ENCODE peak calls at places on chromosomes 12 and 14, in eight cellular contexts. A is suprapubic skin; X is CD4-positive, alpha-beta memory T cell; V is IMR-90; Y is testis; K is tibial artery; C is RWPE1; Z is effector memory CD4-positive, alpha-beta T cell. L is an unnamed sample.

GRCh38 chr12:46507766-46508165 is 135.2 kb upstream of the SLC38A2 start:
- DNase-seq in V (no peak), Z (no peak), C (no peak), Y (no peak), A (no peak), K (no peak), X (no peak), L (no peak)

GRCh38 chr12:4238577-4238976 is 35.0 kb upstream of the CCND2 start:
- DNase-seq in C (no peak), K (no peak), Z (no peak), Y (no peak), A (no peak), V (no peak), X (no peak), L (no peak)

GRCh38 chr12:88693837-88694445 is 113.7 kb upstream of the KITLG start:
- DNase-seq in X (no peak), A (no peak), K (no peak), Z (no peak), C (no peak), V (peak; percentile 65), Y (no peak), L (no peak)

GRCh38 chr12:70418101-70418500 is 52.0 kb downstream of the KCNMB4 start:
- DNase-seq in Y (no peak), K (no peak), C (no peak), Z (no peak), V (no peak), X (no peak), A (no peak), L (no peak)

GRCh38 chr12:49987620-49988303 is 15.0 kb downstream of the AQP6 start:
- DNase-seq in Z (no peak), A (no peak), X (no peak), V (no peak), C (no peak), K (no peak), Y (no peak), L (no peak)

GRCh38 chr14:36996133-36996856 is 176.1 kb downstream of the SLC25A21 start:
- DNase-seq in A (no peak), Z (no peak), C (peak; percentile 58), Y (peak; percentile 31), K (no peak), X (no peak), V (peak; percentile 68), L (no peak)

GRCh38 chr12:75944097-75944904 is 87.3 kb downstream of the PHLDA1 start:
- DNase-seq in A (no peak), Z (no peak), X (peak; percentile 15), Y (no peak), C (peak; percentile 61), K (no peak), V (peak; percentile 95), L (peak; percentile 63)

GRCh38 chr12:1888923-1889322 is 29.5 kb downstream of the CACNA2D4 start:
- DNase-seq in Y (no peak), C (no peak), V (no peak), Z (no peak), A (no peak), X (no peak), K (no peak), L (no peak)

GRCh38 chr12:12476836-12477531 is 85.7 kb downstream of the DUSP16 start:
- DNase-seq in X (no peak), Y (no peak), C (no peak), Z (no peak), A (no peak), K (no peak), V (no peak), L (no peak)

GRCh38 chr12:89135976-89136634 is 216.2 kb downstream of the DUSP6 start:
- DNase-seq in K (no peak), Y (no peak), V (peak; percentile 70), X (no peak), Z (no peak), A (no peak), C (peak; percentile 67), L (no peak)

GRCh38 chr12:6222009-6222702 is 22.0 kb downstream of the CD9 start:
- DNase-seq in V (no peak), X (no peak), K (no peak), Y (no peak), Z (no peak), A (no peak), C (no peak), L (no peak)

GRCh38 chr14:70563417-70563816 is 28.6 kb upstream of the ADAM20 start:
- DNase-seq in C (no peak), Y (no peak), V (no peak), X (no peak), K (no peak), Z (no peak), A (no peak), L (no peak)

GRCh38 chr14:101060171-101060601 is 156.7 kb upstream of the RTL1 start:
- DNase-seq in A (peak; percentile 24), Y (no peak), Z (no peak), C (no peak), K (no peak), V (no peak), X (no peak), L (no peak)

GRCh38 chr14:69378274-69378673 is 19.8 kb downstream of the ERH start:
- DNase-seq in C (no peak), X (no peak), K (no peak), Z (no peak), Y (no peak), V (no peak), A (no peak), L (no peak)

GRCh38 chr12:76144253-76144564 is 59.7 kb upstream of the NAP1L1 start:
- DNase-seq in K (peak; percentile 29), Z (no peak), C (no peak), A (no peak), X (peak; percentile 43), V (peak; percentile 36), Y (peak; percentile 28), L (no peak)

GRCh38 chr12:59046763-59047534 is 126.6 kb upstream of the LRIG3 start:
- DNase-seq in K (no peak), X (no peak), C (peak; percentile 51), Z (no peak), Y (no peak), A (no peak), V (no peak), L (no peak)

GRCh38 chr14:22476005-22476751 is 112.8 kb downstream of the DAD1 start:
- DNase-seq in X (no peak), Z (no peak), Y (no peak), K (no peak), A (no peak), V (no peak), C (no peak), L (no peak)

GRCh38 chr12:95215925-95216324 is 1.3 kb downstream of the FGD6 start:
- DNase-seq in V (peak; percentile 75), Z (no peak), K (no peak), C (peak; percentile 64), A (no peak), Y (no peak), X (no peak), L (no peak)

GRCh38 chr14:23568600-23569310 is 1.2 kb upstream of the AP1G2 start:
- DNase-seq in A (peak; percentile 57), Z (no peak), K (no peak), C (no peak), V (no peak), Y (no peak), X (no peak), L (no peak)

GRCh38 chr12:116466536-116466935 is 92.6 kb upstream of the MAP1LC3B2 start:
- DNase-seq in V (peak; percentile 69), A (no peak), X (no peak), Z (no peak), K (no peak), C (no peak), Y (no peak), L (no peak)

GRCh38 chr12:51788876-51789275 is 59.6 kb downstream of the FIGNL2 start:
- DNase-seq in C (peak; percentile 37), Y (no peak), X (no peak), V (peak; percentile 80), Z (no peak), A (no peak), K (no peak), L (no peak)
- H3K27ac ChIP-seq in C (no peak overlapping the region), Y (no peak overlapping the region), X (no peak overlapping the region), V (peak overlapping the region; percentile 48), Z (no peak overlapping the region), A (no peak overlapping the region), K (no peak overlapping the region), L (no peak overlapping the region)

DNA sequence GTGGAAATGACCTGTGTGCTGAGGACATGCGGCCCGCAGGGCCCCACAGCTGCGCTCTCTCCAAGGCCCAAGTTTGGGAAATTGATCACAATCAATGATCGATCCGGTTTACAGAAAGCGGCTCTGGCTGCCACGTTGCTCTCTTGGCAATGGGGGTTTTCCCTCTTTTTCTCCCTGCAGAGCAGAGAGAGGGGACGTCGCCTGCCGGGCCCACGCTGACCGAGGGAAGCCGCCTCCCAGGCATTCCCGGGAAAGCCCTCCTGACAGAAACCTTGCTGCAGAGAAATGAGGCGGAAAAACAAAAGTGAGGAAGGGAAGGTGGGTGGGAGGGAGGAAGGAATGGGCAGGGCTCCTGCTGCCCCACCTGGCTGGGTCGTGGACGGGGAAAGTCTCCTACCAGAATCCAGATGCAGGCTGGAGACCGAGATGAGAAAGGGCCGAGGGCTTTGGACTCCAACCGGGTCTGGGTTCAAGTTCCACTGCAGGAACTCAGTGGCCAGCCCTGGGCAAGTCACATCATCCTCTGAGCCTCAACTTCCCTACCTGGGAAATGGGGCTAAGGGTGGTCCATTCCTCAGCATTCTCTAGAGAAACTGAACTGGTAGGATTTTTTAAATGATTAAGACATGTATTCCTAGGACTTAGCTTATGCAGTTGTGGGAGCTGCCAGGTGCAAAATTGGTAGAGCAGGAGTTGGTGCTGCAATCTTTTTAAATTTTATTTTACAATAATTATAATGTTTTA is 75.5 kb downstream of the PHETA1 start:
- DNase-seq in Z (no peak), Y (no peak), K (no peak), X (no peak), V (no peak), C (no peak), A (no peak), L (no peak)
- H3K27ac ChIP-seq in Z (no peak overlapping the region), Y (no peak overlapping the region), K (no peak overlapping the region), X (no peak overlapping the region), V (no peak overlapping the region), C (no peak overlapping the region), A (no peak overlapping the region), L (no peak overlapping the region)

GRCh38 chr12:52650520-52651081 is 1.4 kb downstream of the KRT2 start:
- DNase-seq in C (no peak), A (no peak), K (no peak), X (no peak), Z (no peak), V (no peak), Y (peak; percentile 23), L (no peak)
- H3K27ac ChIP-seq in C (no peak overlapping the region), A (peak overlapping the region; percentile 18), K (no peak overlapping the region), X (no peak overlapping the region), Z (no peak overlapping the region), V (no peak overlapping the region), Y (no peak overlapping the region), L (no peak overlapping the region)

DNA sequence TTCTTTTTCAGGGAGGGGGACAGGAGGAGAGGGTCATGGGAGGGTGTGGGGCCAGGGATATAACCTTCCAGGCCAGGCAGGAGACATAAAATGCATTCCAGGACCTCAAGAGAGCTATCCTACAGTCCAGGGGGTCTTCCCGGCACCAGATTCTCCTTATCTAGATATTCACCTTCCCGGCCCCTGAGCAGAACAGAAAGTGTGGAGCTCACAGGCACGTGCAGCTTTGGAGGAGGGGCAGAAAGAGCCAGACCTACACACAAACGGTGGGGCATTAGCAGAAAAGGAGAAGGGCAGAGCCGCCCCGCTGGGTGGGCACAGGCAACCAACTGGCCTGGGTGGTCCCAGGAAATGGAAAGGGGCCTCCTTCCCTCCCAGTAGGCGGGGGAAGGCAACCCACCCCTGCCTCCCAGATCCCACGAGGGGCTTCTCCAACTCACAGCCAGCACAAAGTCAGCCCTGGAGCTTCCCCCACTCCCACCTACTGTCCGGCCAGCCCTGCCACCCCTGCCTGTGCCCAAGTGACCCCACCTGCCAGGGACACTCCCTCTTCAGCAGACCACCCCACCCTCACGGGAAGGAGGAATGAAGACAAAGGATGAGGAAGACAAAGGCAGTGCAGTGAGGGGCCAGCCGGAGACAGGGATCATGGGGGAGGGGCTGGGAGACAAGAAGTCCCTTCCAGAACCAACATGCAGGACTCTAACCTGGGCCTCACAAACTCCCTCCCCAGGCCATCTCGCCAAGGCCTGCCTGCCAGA is 33.3 kb downstream of the CCDC85C start:
- DNase-seq in Y (no peak), Z (no peak), A (no peak), V (no peak), K (no peak), C (no peak), X (no peak), L (no peak)
- H3K27ac ChIP-seq in Y (no peak overlapping the region), Z (no peak overlapping the region), A (peak overlapping the region; percentile 11), V (no peak overlapping the region), K (peak overlapping the region; percentile 39), C (peak overlapping the region; percentile 95), X (no peak overlapping the region), L (no peak overlapping the region)